ENCODE peak calls at places on chromosomes 11 and 22, in eight cellular contexts. N is AG04450, Z is AG04449, T is AG09309, M is astrocyte of the cerebellum, B is lower leg skin, I is adrenal gland, E is cardiac muscle cell. X is an unnamed sample.

GRCh38 chr22:39514373-39514973 is 5.9 kb upstream of the ATF4 start:
- DNase-seq in I (peak), N (no peak), E (peak), M (no peak), Z (no peak), T (no peak), B (no peak), X (no peak)

GRCh38 chr11:86058360-86058759 is 10.5 kb downstream of the PICALM start:
- DNase-seq in Z (no peak), E (no peak), B (no peak), I (no peak), M (no peak), T (no peak), N (no peak), X (no peak)

GRCh38 chr11:123430736-123431356 is 777 bp downstream of the GRAMD1B start:
- DNase-seq in I (peak), T (no peak), B (peak), M (no peak), E (peak), Z (no peak), N (no peak), X (no peak)

GRCh38 chr22:38228873-38229740 is 27.3 kb downstream of the MAFF start:
- DNase-seq in M (no peak), T (peak), I (peak), B (peak), N (no peak), E (no peak), Z (no peak), X (no peak)

GRCh38 chr11:14270690-14271542 is 88.1 kb downstream of the RRAS2 start:
- DNase-seq in B (no peak), I (no peak), E (no peak), N (no peak), T (no peak), M (no peak), Z (no peak), X (no peak)

GRCh38 chr11:23278121-23278520 is 417.8 kb upstream of the CCDC179 start:
- DNase-seq in I (no peak), T (peak), E (no peak), M (peak), N (peak), B (no peak), Z (peak), X (no peak)

GRCh38 chr11:131495417-131495816 is 125.0 kb downstream of the NTM start:
- DNase-seq in M (no peak), I (peak), B (no peak), Z (no peak), E (no peak), T (no peak), N (no peak), X (no peak)

GRCh38 chr11:118450451-118450850 is 14.2 kb downstream of the KMT2A start:
- DNase-seq in Z (no peak), I (no peak), T (no peak), M (no peak), E (no peak), N (no peak), B (no peak), X (no peak)

GRCh38 chr11:96102664-96103068 is 178.8 kb upstream of the MTMR2 start:
- DNase-seq in N (peak), B (no peak), T (peak), E (no peak), I (no peak), Z (no peak), M (peak), X (no peak)

GRCh38 chr11:134579709-134580634 is 167.9 kb upstream of the B3GAT1 start:
- DNase-seq in M (no peak), B (no peak), T (no peak), N (no peak), I (no peak), E (no peak), Z (no peak), X (no peak)

GRCh38 chr11:2578934-2579280 is 120.9 kb downstream of the KCNQ1OT1 start:
- DNase-seq in T (no peak), N (no peak), I (peak), Z (no peak), B (no peak), E (no peak), M (no peak), X (no peak)

GRCh38 chr11:81853791-81854190 is 879.9 kb downstream of the FAM181B start:
- DNase-seq in B (no peak), I (no peak), Z (no peak), M (no peak), T (no peak), N (no peak), E (no peak), X (no peak)

GRCh38 chr22:48749555-48750227 is 1078.0 kb downstream of the BRD1 start:
- DNase-seq in E (no peak), I (no peak), M (no peak), B (peak), Z (no peak), T (no peak), N (no peak), X (no peak)

DNA sequence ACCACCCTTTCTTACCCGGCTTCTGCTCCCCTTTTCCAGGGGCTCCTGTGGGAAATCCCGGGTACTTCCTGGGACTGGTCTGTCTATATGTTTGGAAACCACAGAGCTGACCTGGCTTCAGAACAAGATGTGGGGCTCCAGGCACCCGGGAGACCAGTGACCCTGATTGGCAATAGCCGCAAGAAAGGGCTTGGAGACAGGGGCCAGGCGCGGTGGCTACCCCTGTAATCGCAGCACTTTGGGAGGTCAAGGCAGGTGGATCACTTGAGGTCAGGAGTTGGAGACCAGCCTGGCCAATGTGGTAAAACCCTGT is 3.2 kb upstream of the NEAT1 start:
- DNase-seq in M (no peak), B (peak), E (no peak), N (no peak), Z (no peak), T (no peak), I (peak), X (no peak)
- H3K4me3 ChIP-seq in M (peak), B (peak), E (no peak), N (peak), Z (peak), T (peak), I (no peak), X (peak)

GRCh38 chr11:76152086-76152658 is 54.1 kb downstream of the WNT11 start:
- DNase-seq in B (peak), N (peak), T (peak), I (peak), E (peak), M (peak), Z (no peak), X (no peak)
- H3K4me3 ChIP-seq in B (no peak), N (peak), T (peak), I (no peak), E (no peak), M (peak), Z (peak), X (peak)

DNA sequence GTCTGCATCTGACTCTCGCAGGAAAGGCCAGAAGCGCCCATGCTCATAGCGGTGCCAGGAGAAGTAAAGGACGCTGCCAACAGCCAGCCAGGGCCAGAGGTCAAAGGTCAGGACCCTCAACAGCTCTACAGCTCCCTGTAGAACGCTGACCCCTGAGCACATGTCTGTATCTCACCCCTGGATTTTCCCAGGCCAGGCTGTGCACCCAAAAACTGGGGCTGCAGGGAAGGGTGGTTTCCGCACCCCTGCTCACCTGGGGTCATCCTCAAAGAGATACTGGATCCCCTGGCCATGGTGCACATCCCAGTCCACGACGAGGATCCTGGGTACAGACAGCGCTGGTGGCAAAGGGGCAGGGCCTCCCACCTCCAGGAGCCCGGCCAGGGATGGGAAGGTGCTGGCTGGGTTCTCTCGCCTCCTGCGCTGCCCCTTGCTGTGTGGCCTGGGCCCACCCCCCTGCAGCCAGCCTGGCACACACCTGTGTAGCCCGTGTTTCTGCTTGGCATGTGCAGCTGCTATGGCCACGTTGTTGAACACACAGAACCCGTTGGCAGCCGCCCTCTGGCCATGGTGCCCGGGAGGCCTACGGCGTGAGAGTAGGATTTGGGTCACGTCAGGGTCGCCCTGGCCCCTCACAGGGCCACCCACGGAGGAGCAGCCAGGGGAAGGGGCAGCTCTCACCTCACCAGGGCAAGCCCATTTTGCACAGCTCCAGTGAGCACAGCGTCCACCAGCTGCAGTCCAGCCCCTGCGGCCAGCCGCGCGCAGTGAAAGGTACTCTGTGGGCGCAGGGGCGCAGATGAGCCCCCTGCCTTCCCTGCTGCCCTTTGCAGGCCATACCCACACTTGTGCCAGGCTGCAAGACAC is 1.4 kb downstream of the HDAC10 start:
- DNase-seq in I (no peak), Z (no peak), N (no peak), E (no peak), B (no peak), T (no peak), M (no peak), X (no peak)
- H3K4me3 ChIP-seq in I (no peak), Z (peak), N (peak), E (no peak), B (no peak), T (peak), M (peak), X (peak)

DNA sequence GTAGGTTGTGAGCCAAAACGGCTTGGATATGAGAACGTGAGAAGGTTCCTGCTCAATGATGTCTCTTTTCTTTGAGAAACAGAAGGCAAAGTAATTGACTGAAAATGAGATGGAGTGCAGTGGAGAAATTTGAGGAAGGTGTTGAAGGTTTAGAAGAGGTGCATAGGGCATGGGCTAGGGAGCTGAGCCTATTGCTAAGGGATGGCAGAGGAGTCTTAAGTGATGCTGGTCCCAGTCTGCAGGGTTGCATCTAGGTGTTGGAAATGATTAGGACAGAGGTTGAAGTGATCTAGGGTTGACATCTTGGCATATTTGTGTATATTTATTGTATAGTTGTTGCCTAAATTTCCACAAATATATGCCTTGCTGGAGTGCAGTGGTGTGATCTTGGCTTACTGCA is 2.3 kb downstream of the BIRC3 start:
- DNase-seq in Z (no peak), E (no peak), I (no peak), T (no peak), N (no peak), M (no peak), B (no peak), X (no peak)
- H3K4me3 ChIP-seq in Z (no peak), E (no peak), I (no peak), T (no peak), N (no peak), M (no peak), B (no peak), X (no peak)

GRCh38 chr11:76385903-76386302 is 4.8 kb downstream of the GVQW3 start:
- DNase-seq in B (no peak), I (no peak), Z (no peak), T (no peak), M (peak), E (no peak), N (no peak), X (no peak)
- H3K4me3 ChIP-seq in B (no peak), I (no peak), Z (no peak), T (no peak), M (no peak), E (no peak), N (no peak), X (no peak)

GRCh38 chr11:92457250-92457649 is 232.6 kb downstream of the FAT3 start:
- DNase-seq in Z (no peak), M (peak), T (no peak), E (no peak), B (no peak), N (no peak), I (no peak), X (no peak)

GRCh38 chr11:92461478-92461877 is 236.9 kb downstream of the FAT3 start:
- DNase-seq in T (no peak), Z (no peak), B (no peak), E (no peak), N (no peak), I (no peak), M (no peak), X (no peak)
- H3K4me3 ChIP-seq in T (no peak), Z (no peak), B (no peak), E (no peak), N (no peak), I (no peak), M (no peak), X (no peak)

GRCh38 chr22:25067851-25068421 is 115.4 kb downstream of the KIAA1671 start:
- DNase-seq in B (no peak), Z (no peak), N (no peak), M (no peak), E (no peak), I (peak), T (no peak), X (peak)
- H3K4me3 ChIP-seq in B (no peak), Z (no peak), N (no peak), M (no peak), E (no peak), I (no peak), T (no peak), X (no peak)

GRCh38 chr22:30079952-30080533 is at the start of gene HORMAD2:
- DNase-seq in B (no peak), I (no peak), E (peak), M (peak), Z (no peak), T (no peak), N (no peak), X (peak)
- H3K4me3 ChIP-seq in B (no peak), I (no peak), E (no peak), M (peak), Z (no peak), T (no peak), N (no peak), X (peak)

GRCh38 chr22:29000225-29000556 is 61.4 kb downstream of the C22orf31 start:
- DNase-seq in B (no peak), T (no peak), I (no peak), N (no peak), M (no peak), Z (no peak), E (no peak), X (no peak)

GRCh38 chr22:28997342-28997741 is 64.3 kb downstream of the C22orf31 start:
- DNase-seq in T (no peak), B (no peak), M (no peak), Z (no peak), N (no peak), I (no peak), E (no peak), X (no peak)

GRCh38 chr22:28999510-29000224 is 62.0 kb downstream of the C22orf31 start:
- DNase-seq in T (no peak), Z (no peak), B (no peak), N (no peak), E (no peak), I (no peak), M (no peak), X (no peak)

GRCh38 chr22:29000641-29001040 is 61.0 kb downstream of the C22orf31 start:
- DNase-seq in I (no peak), E (no peak), N (no peak), Z (no peak), B (no peak), T (no peak), M (no peak), X (no peak)

DNA sequence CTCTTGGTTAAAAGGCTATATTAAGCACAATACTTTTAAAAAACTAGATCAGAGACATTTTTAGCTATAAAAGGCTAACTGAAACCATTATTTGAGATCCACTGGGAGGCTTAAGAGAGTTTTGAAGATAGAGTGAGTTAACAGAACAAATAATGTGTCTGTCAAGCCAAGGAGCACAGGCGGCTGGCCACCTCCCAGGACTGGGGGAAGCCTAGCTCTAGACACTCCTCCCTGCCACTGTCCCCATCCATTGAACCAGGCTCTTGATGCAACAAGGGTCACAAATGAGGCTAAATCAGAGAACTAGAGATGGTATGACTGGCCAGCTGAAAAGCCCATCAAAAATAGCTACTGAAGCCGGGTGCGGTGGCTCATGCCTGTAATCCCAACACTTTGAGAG is 63.0 kb downstream of the C22orf31 start:
- DNase-seq in B (no peak), M (no peak), N (no peak), T (no peak), E (no peak), Z (no peak), I (peak), X (no peak)
- H3K4me3 ChIP-seq in B (no peak), M (no peak), N (no peak), T (no peak), E (no peak), Z (no peak), I (no peak), X (no peak)

DNA sequence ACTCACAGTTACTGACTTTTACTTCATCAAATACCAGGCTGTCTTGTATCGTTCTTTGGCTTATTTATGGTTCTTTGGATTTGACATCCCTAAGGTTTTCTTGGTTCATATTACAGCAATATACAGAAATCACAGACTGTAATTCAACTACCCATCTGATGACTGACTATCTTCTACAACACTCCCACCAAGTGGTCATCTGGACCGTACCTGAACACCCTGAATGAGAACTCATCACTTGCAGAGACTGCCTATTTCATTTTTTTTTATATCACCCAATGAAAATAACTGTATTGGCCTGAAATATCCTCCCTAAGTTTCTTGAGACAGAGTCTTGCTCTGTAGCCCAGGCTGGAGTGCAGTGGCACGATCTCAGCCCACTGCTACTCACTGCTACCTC is 9.5 kb upstream of the UPB1 start:
- DNase-seq in T (no peak), Z (no peak), N (no peak), M (no peak), I (no peak), B (no peak), E (no peak), X (no peak)
- H3K4me3 ChIP-seq in T (no peak), Z (no peak), N (no peak), M (no peak), I (no peak), B (no peak), E (no peak), X (no peak)